ENCODE peak calls at places on chromosomes 7 and 10, in nine cellular contexts. O, J, Q, C, P, G, V, L and R are unnamed samples.

GRCh38 chr10:52031771-52032170 is 282.3 kb upstream of the DKK1 start:
- DNase-seq in O (no peak), C (peak), G (no peak), Q (no peak), J (no peak), P (no peak), L (no peak), V (no peak), R (peak)

GRCh38 chr10:102436312-102436711 is 3.9 kb upstream of the CUEDC2 start:
- DNase-seq in P (no peak), J (no peak), L (no peak), V (no peak), C (no peak), Q (no peak), O (no peak), G (no peak), R (no peak)

GRCh38 chr7:50718876-50719275 is 63.8 kb downstream of the GRB10 start:
- DNase-seq in V (no peak), J (no peak), P (no peak), C (no peak), Q (no peak), G (no peak), L (no peak), O (no peak), R (no peak)

GRCh38 chr7:144390481-144390880 is 13.0 kb downstream of the NOBOX start:
- DNase-seq in P (no peak), O (no peak), C (no peak), Q (no peak), V (peak), J (no peak), G (no peak), L (no peak), R (no peak)

GRCh38 chr7:2687338-2687869 is 598 bp upstream of the AMZ1 start:
- DNase-seq in L (no peak), J (no peak), O (no peak), Q (no peak), C (peak), P (peak), G (no peak), V (no peak), R (peak)

GRCh38 chr7:37352974-37353948 is 95.4 kb downstream of the ELMO1 start:
- DNase-seq in L (no peak), P (no peak), O (peak), Q (no peak), V (no peak), G (no peak), J (no peak), C (no peak), R (no peak)

GRCh38 chr7:46107610-46108217 is 186.6 kb upstream of the IGFBP3 start:
- DNase-seq in O (no peak), Q (no peak), C (no peak), V (no peak), G (no peak), L (no peak), J (no peak), P (no peak), R (no peak)

GRCh38 chr7:135441791-135442190 is 68.1 kb downstream of the CNOT4 start:
- DNase-seq in J (peak), Q (peak), P (no peak), G (peak), C (peak), L (no peak), O (peak), V (peak), R (peak)

GRCh38 chr10:116210588-116211346 is 62.2 kb downstream of the GFRA1 start:
- DNase-seq in C (peak), Q (no peak), V (no peak), O (no peak), P (no peak), J (no peak), L (no peak), G (no peak), R (no peak)

GRCh38 chr7:48084727-48085432 is 4.2 kb upstream of the UPP1 start:
- DNase-seq in O (peak), V (peak), C (peak), J (peak), P (peak), L (peak), G (peak), Q (peak), R (peak)

GRCh38 chr7:47738563-47739166 is 156.8 kb upstream of the TNS3 start:
- DNase-seq in C (no peak), J (no peak), P (no peak), O (no peak), V (no peak), Q (no peak), G (no peak), L (no peak), R (no peak)

GRCh38 chr10:102422586-102423129 is 2.0 kb downstream of the FBXL15 start:
- DNase-seq in V (peak), L (no peak), Q (no peak), O (peak), P (peak), G (no peak), J (peak), C (peak), R (peak)

GRCh38 chr10:80400136-80400804 is 8.1 kb upstream of the PRXL2A start:
- DNase-seq in C (no peak), L (no peak), V (no peak), Q (no peak), J (no peak), P (no peak), G (no peak), O (no peak), R (no peak)
- TF ChIP-seq CTCF in C (no peak), L (no peak), V (no peak), Q (no peak), J (no peak), P (no peak), G (no peak), O (no peak), R (no peak)

GRCh38 chr7:85178531-85179298 is 8.1 kb downstream of the SEMA3D start:
- DNase-seq in L (no peak), C (no peak), J (no peak), P (no peak), O (no peak), Q (no peak), G (no peak), V (no peak), R (peak)

GRCh38 chr7:85172530-85172941 is 14.3 kb downstream of the SEMA3D start:
- DNase-seq in C (peak), L (peak), J (peak), G (peak), P (no peak), Q (peak), V (peak), O (no peak), R (peak)

GRCh38 chr7:85175217-85175616 is 11.6 kb downstream of the SEMA3D start:
- DNase-seq in G (no peak), C (peak), P (no peak), L (no peak), O (no peak), V (no peak), Q (no peak), J (no peak), R (peak)

GRCh38 chr7:85177316-85177715 is 9.5 kb downstream of the SEMA3D start:
- DNase-seq in O (no peak), P (no peak), G (no peak), Q (no peak), V (no peak), L (no peak), C (no peak), J (no peak), R (peak)

DNA sequence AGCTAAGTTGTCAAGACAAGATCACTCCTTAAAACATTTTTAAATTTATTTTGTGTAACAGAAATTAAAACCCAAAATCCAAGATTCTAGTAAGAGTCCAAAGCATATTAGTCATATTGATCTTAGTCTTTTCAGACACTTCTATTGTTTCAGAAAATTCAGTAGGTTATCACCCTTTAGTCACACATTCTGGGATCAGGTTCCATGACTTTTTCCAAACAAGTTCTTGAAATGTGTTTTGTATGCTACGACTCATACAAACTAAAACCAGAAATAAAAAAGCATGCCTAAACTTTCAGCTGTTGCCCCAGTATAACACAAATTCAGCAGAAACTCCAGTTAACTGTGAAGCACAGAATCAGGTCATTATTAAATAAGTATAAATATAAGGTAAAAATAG is 10.7 kb downstream of the SEMA3D start:
- DNase-seq in O (no peak), C (peak), V (no peak), L (no peak), G (no peak), J (peak), P (no peak), Q (no peak), R (peak)
- H3K4me3 ChIP-seq in O (no peak), C (no peak), V (no peak), L (no peak), G (no peak), J (no peak), P (no peak), Q (no peak), R (no peak)

DNA sequence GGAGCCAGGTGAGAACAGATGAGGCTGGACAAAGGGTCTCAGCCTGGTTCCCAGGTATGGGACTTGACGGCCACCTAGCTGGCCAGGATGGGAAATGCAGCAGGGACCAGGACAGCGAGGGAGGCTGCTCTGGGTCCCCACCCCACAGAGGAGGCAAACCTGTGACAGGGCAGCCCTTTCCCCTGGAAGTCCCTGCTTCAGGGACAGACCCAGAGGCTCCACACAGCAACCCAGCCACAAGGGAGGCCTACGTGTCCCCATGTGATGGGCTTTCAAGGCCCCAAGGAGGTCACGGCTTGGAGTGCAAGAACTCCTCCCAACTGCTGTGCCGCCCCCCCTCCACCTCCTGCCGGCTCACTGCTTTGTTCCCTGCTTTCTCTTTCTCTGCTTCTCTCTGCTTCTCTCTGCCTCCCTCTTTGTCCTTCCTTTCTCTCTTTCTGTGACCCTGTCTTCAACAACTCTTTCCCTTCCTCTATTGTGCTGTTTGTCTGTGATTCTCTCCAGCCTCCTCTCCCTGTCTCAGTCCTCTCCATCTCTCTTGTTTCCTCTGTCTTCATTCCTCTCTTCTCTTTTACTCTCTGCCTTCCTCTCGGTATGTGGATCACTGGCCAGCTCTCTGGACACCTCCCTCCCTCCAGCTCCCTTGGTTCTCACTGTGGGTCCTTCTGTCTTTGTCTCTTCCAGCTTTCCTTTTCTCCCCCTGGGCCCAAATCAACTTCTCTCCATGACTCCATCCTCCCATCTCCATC is 9.6 kb upstream of the EIF5AL1 start:
- DNase-seq in G (no peak), C (no peak), L (no peak), Q (no peak), J (peak), V (peak), P (no peak), O (no peak), R (no peak)
- TF ChIP-seq CTCF in G (peak), C (peak), L (peak), Q (peak), J (peak), V (peak), P (peak), O (peak), R (peak)

GRCh38 chr10:80200259-80200658 is 5.1 kb downstream of the ANXA11 start:
- DNase-seq in O (no peak), Q (no peak), V (no peak), J (no peak), G (no peak), L (no peak), C (no peak), P (no peak), R (no peak)

GRCh38 chr10:80200687-80201086 is 4.7 kb downstream of the ANXA11 start:
- DNase-seq in P (no peak), L (no peak), V (no peak), Q (no peak), J (no peak), G (no peak), C (no peak), O (no peak), R (no peak)

GRCh38 chr10:80197972-80198591 is 7.3 kb downstream of the ANXA11 start:
- DNase-seq in V (no peak), Q (no peak), C (no peak), P (peak), J (no peak), L (no peak), G (no peak), O (no peak), R (no peak)

GRCh38 chr10:80201592-80202256 is 3.6 kb downstream of the ANXA11 start:
- DNase-seq in C (no peak), J (no peak), G (no peak), P (peak), O (no peak), L (no peak), V (no peak), Q (no peak), R (no peak)

GRCh38 chr10:80199828-80200227 is 5.5 kb downstream of the ANXA11 start:
- DNase-seq in G (no peak), Q (no peak), V (peak), L (no peak), J (peak), C (peak), O (no peak), P (peak), R (peak)
- H3K4me3 ChIP-seq in G (no peak), Q (no peak), V (no peak), L (peak), J (no peak), C (no peak), O (no peak), P (no peak), R (no peak)

GRCh38 chr10:86585726-86586048 is 64.1 kb upstream of the WAPL start:
- DNase-seq in Q (no peak), V (no peak), C (no peak), L (no peak), J (no peak), G (no peak), P (no peak), O (no peak), R (no peak)
- TF ChIP-seq CTCF in Q (no peak), V (no peak), C (no peak), L (no peak), J (no peak), G (no peak), P (no peak), O (peak), R (no peak)

GRCh38 chr10:35639021-35639521 is 3.0 kb downstream of the FZD8 start:
- DNase-seq in J (no peak), C (no peak), O (no peak), G (no peak), Q (no peak), V (no peak), L (no peak), P (no peak), R (no peak)
- H3K4me3 ChIP-seq in J (no peak), C (no peak), O (no peak), G (no peak), Q (peak), V (peak), L (peak), P (no peak), R (no peak)

DNA sequence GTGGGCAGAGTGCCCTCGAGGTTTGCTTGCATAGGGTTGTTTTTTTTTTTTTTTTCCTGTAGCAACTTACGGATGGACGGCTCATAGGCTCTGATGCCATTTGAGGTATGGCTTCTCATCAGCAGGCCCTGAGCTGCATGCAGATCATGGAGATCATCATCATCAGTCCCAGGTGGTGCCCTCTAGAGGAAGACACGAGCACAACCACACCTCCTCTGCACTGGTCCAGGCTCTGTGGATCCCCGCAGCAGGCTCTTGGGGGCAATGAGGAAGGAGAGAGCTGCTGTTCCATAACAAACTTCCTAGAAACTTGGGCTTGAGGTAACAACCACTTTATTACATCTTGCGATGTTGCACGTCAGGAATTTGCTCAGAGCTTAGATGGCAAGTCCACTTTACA is 132.7 kb upstream of the CXCL12 start:
- DNase-seq in P (no peak), J (no peak), C (no peak), Q (no peak), G (no peak), L (no peak), O (no peak), V (no peak), R (no peak)
- TF ChIP-seq CTCF in P (no peak), J (no peak), C (peak), Q (no peak), G (peak), L (no peak), O (peak), V (peak), R (peak)